ENCODE peak calls at places on chromosomes 7 and 10, in seven cellular contexts. J is lung; O is CD4-positive, alpha-beta T cell; C is upper lobe of right lung; R is mammary epithelial cell; T is aorta; X is NT2/D1. V is an unnamed sample.
A peak's percentile ranks its signal among the peaks of the same experiment; 100 is the strongest.

GRCh38 chr10:97553575-97554100 is 18.9 kb upstream of the ANKRD2 start:
- DNase-seq in X (no peak), C (peak; percentile 85), R (peak; percentile 56), T (peak; percentile 90), O (peak; percentile 58), J (peak; percentile 74), V (peak; percentile 77)

GRCh38 chr10:129741978-129742741 is 221.9 kb downstream of the EBF3 start:
- DNase-seq in J (peak; percentile 20), T (peak; percentile 37), C (peak; percentile 20), R (no peak), O (no peak), X (no peak), V (no peak)

GRCh38 chr7:33836797-33837355 is 68.5 kb upstream of the BMPER start:
- DNase-seq in X (peak; percentile 49), J (no peak), O (no peak), R (no peak), T (no peak), C (no peak), V (no peak)

GRCh38 chr10:104036518-104037260 is 49.0 kb downstream of the COL17A1 start:
- DNase-seq in C (peak; percentile 54), X (no peak), O (no peak), R (no peak), J (no peak), T (no peak), V (no peak)

GRCh38 chr10:123135415-123136141 is at the start of gene HMX3:
- DNase-seq in R (peak; percentile 27), C (no peak), X (no peak), T (no peak), J (no peak), O (no peak), V (peak; percentile 36)

GRCh38 chr10:97408496-97408992 is 7.4 kb upstream of the RRP12 start:
- DNase-seq in X (no peak), O (no peak), C (no peak), R (peak; percentile 56), J (no peak), T (no peak), V (no peak)

GRCh38 chr10:104274762-104275721 is 6.1 kb downstream of the GSTO2 start:
- DNase-seq in T (peak; percentile 78), O (peak; percentile 48), X (no peak), C (peak; percentile 84), R (peak; percentile 72), J (peak; percentile 57), V (no peak)

GRCh38 chr7:38753347-38753746 is 122.2 kb upstream of the AMPH start:
- DNase-seq in T (no peak), C (no peak), R (no peak), O (no peak), J (no peak), X (no peak), V (no peak)

GRCh38 chr7:109206196-109206595 is 636.5 kb downstream of the DNAJB9 start:
- DNase-seq in O (no peak), X (no peak), C (no peak), T (no peak), J (no peak), R (no peak), V (no peak)

GRCh38 chr10:11557513-11557912 is 53.9 kb downstream of the USP6NL start:
- DNase-seq in J (no peak), X (no peak), O (no peak), T (no peak), C (no peak), R (no peak), V (no peak)

GRCh38 chr7:122767339-122767738 is 64.6 kb upstream of the RNF148 start:
- DNase-seq in T (no peak), R (no peak), J (no peak), C (no peak), O (no peak), X (no peak), V (no peak)

GRCh38 chr7:45130910-45131309 is 19.4 kb upstream of the TBRG4 start:
- DNase-seq in O (no peak), X (no peak), R (no peak), J (no peak), C (no peak), T (peak; percentile 41), V (no peak)

GRCh38 chr7:105734233-105734632 is 142.2 kb downstream of the ATXN7L1 start:
- DNase-seq in R (no peak), J (no peak), T (no peak), X (no peak), C (no peak), O (no peak), V (peak; percentile 23)

GRCh38 chr10:488933-489215 is 200.6 kb downstream of the DIP2C start:
- DNase-seq in O (no peak), C (peak; percentile 33), T (peak; percentile 59), X (no peak), J (no peak), R (no peak), V (no peak)

GRCh38 chr7:148912758-148913541 is 28.9 kb upstream of the EZH2 start:
- DNase-seq in R (no peak), J (no peak), O (no peak), X (no peak), C (no peak), T (no peak), V (no peak)

GRCh38 chr10:12056758-12057157 is 12.0 kb upstream of the DHTKD1 start:
- DNase-seq in J (no peak), R (no peak), T (no peak), C (peak; percentile 11), X (no peak), O (no peak), V (no peak)

GRCh38 chr7:137508437-137509175 is 165.1 kb upstream of the PTN start:
- DNase-seq in T (no peak), O (no peak), J (no peak), R (peak; percentile 62), X (no peak), C (no peak), V (peak; percentile 60)

GRCh38 chr10:83539528-83540308 is 599.6 kb upstream of the GHITM start:
- DNase-seq in J (no peak), T (no peak), C (no peak), R (no peak), O (no peak), X (no peak), V (peak; percentile 92)

GRCh38 chr10:77507313-77507712 is 130.3 kb downstream of the KCNMA1 start:
- DNase-seq in R (no peak), C (no peak), J (no peak), O (no peak), X (no peak), T (no peak), V (no peak)

GRCh38 chr10:2938869-2939268 is 128.5 kb upstream of the PFKP start:
- DNase-seq in C (no peak), O (no peak), T (no peak), R (no peak), X (no peak), J (no peak), V (peak; percentile 6)

GRCh38 chr7:1844956-1845390 is 174.9 kb downstream of the ELFN1 start:
- DNase-seq in R (no peak), J (no peak), C (peak; percentile 61), X (no peak), O (no peak), T (peak; percentile 53), V (no peak)

GRCh38 chr10:71817831-71818268 is 33.2 kb downstream of the PSAP start:
- DNase-seq in J (peak; percentile 48), C (peak; percentile 75), R (no peak), T (peak; percentile 75), O (no peak), X (no peak), V (no peak)

GRCh38 chr7:23467731-23468720 is 2.3 kb downstream of the IGF2BP3 start:
- DNase-seq in X (no peak), J (no peak), R (peak; percentile 17), O (no peak), C (no peak), T (no peak), V (peak; percentile 75)

GRCh38 chr7:64947252-64948000 is 43.4 kb downstream of the ZNF117 start:
- DNase-seq in C (peak; percentile 69), R (no peak), X (no peak), O (no peak), J (no peak), T (no peak), V (no peak)

GRCh38 chr7:78601728-78602127 is 803.2 kb downstream of the PHTF2 start:
- DNase-seq in O (no peak), R (no peak), C (no peak), X (no peak), T (no peak), J (no peak), V (no peak)

GRCh38 chr10:11610855-11611247 is 599 bp downstream of the USP6NL start:
- DNase-seq in J (peak; percentile 43), C (peak; percentile 76), X (peak; percentile 9), R (peak; percentile 28), O (peak; percentile 16), T (peak; percentile 81), V (peak; percentile 58)

GRCh38 chr7:54858008-54858692 is 99.1 kb upstream of the SEC61G start:
- DNase-seq in C (no peak), T (no peak), R (peak; percentile 83), O (no peak), X (peak; percentile 27), J (no peak), V (no peak)

GRCh38 chr10:97365761-97366351 is 31.3 kb upstream of the FRAT2 start:
- DNase-seq in C (no peak), O (no peak), R (no peak), X (no peak), J (no peak), T (no peak), V (no peak)

GRCh38 chr10:109115179-109115578 is 808.1 kb downstream of the XPNPEP1 start:
- DNase-seq in R (no peak), J (no peak), O (no peak), T (no peak), C (no peak), X (no peak), V (no peak)
- H3K9me3 ChIP-seq in R (no peaks in the 10 kb centered on the region), J (peaks cover 8% of the 10 kb centered on the region), O (peaks cover 9% of the 10 kb centered on the region), T (peaks cover 6% of the 10 kb centered on the region), C (no peaks in the 10 kb centered on the region), X (no peaks in the 10 kb centered on the region), V (peaks cover 21% of the 10 kb centered on the region)

GRCh38 chr7:157739056-157739455 is 402.3 kb downstream of the DNAJB6 start:
- DNase-seq in O (no peak), J (no peak), C (no peak), T (no peak), X (no peak), R (no peak), V (no peak)
- H3K9me3 ChIP-seq in O (no peaks in the 10 kb centered on the region), J (no peaks in the 10 kb centered on the region), C (no peaks in the 10 kb centered on the region), T (no peaks in the 10 kb centered on the region), X (no peaks in the 10 kb centered on the region), R (peaks cover 44% of the 10 kb centered on the region), V (no peaks in the 10 kb centered on the region)

GRCh38 chr10:109324721-109325120 is 598.6 kb downstream of the XPNPEP1 start:
- DNase-seq in T (no peak), R (no peak), C (no peak), X (no peak), J (no peak), O (no peak), V (no peak)

GRCh38 chr10:109327266-109327665 is 596.0 kb downstream of the XPNPEP1 start:
- DNase-seq in O (no peak), R (peak; percentile 6), J (no peak), C (no peak), X (no peak), T (no peak), V (peak; percentile 4)

GRCh38 chr10:109328001-109328400 is 595.3 kb downstream of the XPNPEP1 start:
- DNase-seq in O (no peak), R (no peak), J (no peak), C (no peak), X (no peak), T (no peak), V (no peak)
- H3K9me3 ChIP-seq in O (no peaks in the 10 kb centered on the region), R (no peaks in the 10 kb centered on the region), J (no peaks in the 10 kb centered on the region), C (no peaks in the 10 kb centered on the region), X (no peaks in the 10 kb centered on the region), T (no peaks in the 10 kb centered on the region), V (peaks cover 3% of the 10 kb centered on the region)

GRCh38 chr7:156039971-156040677 is 227.9 kb upstream of the SHH start:
- DNase-seq in X (no peak), R (no peak), C (no peak), O (no peak), T (no peak), J (no peak), V (no peak)
- H3K9me3 ChIP-seq in X (no peaks in the 10 kb centered on the region), R (no peaks in the 10 kb centered on the region), C (no peaks in the 10 kb centered on the region), O (no peaks in the 10 kb centered on the region), T (no peaks in the 10 kb centered on the region), J (no peaks in the 10 kb centered on the region), V (no peaks in the 10 kb centered on the region)

V was measured in mesenchymal stem cell.